ENCODE peak calls at places on chromosomes 13 and 19, in eight cellular contexts. M is neural crest cell, A is upper lobe of right lung, Y is WTC11, E is left ventricle myocardium inferior, T is GM10248, R is fibroblast of the aortic adventitia, I is activated B cell treated with CpG ODN at 0.5 μM for 24 hours. J is an unnamed sample.

GRCh38 chr13:96900992-96901391 is 93.3 kb downstream of the OXGR1 start:
- DNase-seq in T (no peak), R (no peak), A (no peak), I (no peak), M (no peak), E (no peak), Y (peak), J (no peak)

GRCh38 chr13:91286317-91286716 is 61.2 kb upstream of the MIR17HG start:
- DNase-seq in T (no peak), A (no peak), E (no peak), I (no peak), R (no peak), M (no peak), Y (no peak), J (no peak)

GRCh38 chr13:81171065-81171647 is 830.2 kb upstream of the SPRY2 start:
- DNase-seq in M (no peak), T (no peak), A (no peak), R (peak), E (no peak), Y (no peak), I (no peak), J (no peak)

GRCh38 chr13:49329831-49330545 is 82.3 kb downstream of the CDADC1 start:
- DNase-seq in E (no peak), I (no peak), M (no peak), T (no peak), R (no peak), A (no peak), Y (no peak), J (no peak)

GRCh38 chr13:31835932-31836331 is 96.6 kb downstream of the RXFP2 start:
- DNase-seq in R (peak), T (no peak), E (no peak), A (no peak), Y (no peak), M (no peak), I (no peak), J (no peak)

GRCh38 chr13:50386527-50387123 is 371.4 kb downstream of the KCNRG start:
- DNase-seq in M (no peak), R (peak), Y (peak), E (peak), T (no peak), A (no peak), I (no peak), J (no peak)

GRCh38 chr19:55674841-55675660 is at the start of gene EPN1:
- DNase-seq in Y (peak), E (peak), I (peak), A (peak), M (peak), R (peak), T (peak), J (peak)

GRCh38 chr19:49019242-49019932 is 2.5 kb upstream of the LHB start:
- DNase-seq in Y (peak), M (peak), T (peak), A (peak), I (peak), E (peak), R (no peak), J (peak)

GRCh38 chr19:5539431-5539833 is 28.3 kb downstream of the TINCR start:
- DNase-seq in E (peak), T (no peak), M (peak), Y (peak), R (no peak), A (no peak), I (no peak), J (no peak)

GRCh38 chr13:99585609-99586008 is 84.3 kb downstream of the TM9SF2 start:
- DNase-seq in A (no peak), E (no peak), I (no peak), M (no peak), R (peak), Y (no peak), T (no peak), J (no peak)

GRCh38 chr19:1904385-1905070 is 671 bp upstream of the ADAT3 start:
- DNase-seq in Y (peak), M (no peak), A (no peak), E (no peak), I (peak), R (peak), T (peak), J (no peak)

GRCh38 chr19:49116544-49116943 is 2.4 kb downstream of the LIN7B start:
- DNase-seq in M (no peak), Y (no peak), I (no peak), T (no peak), A (no peak), E (peak), R (no peak), J (no peak)

GRCh38 chr13:34941436-34941834 is 635 bp upstream of the NBEA start:
- DNase-seq in T (peak), I (no peak), E (no peak), M (no peak), Y (no peak), A (no peak), R (no peak), J (no peak)

GRCh38 chr13:98315466-98315865 is 138.4 kb upstream of the RNF113B start:
- DNase-seq in A (no peak), R (peak), I (no peak), Y (no peak), T (no peak), E (no peak), M (no peak), J (no peak)

GRCh38 chr19:38055040-38055439 is 148.0 kb downstream of the SIPA1L3 start:
- DNase-seq in E (no peak), I (no peak), R (no peak), M (no peak), Y (no peak), T (no peak), A (no peak), J (no peak)

DNA sequence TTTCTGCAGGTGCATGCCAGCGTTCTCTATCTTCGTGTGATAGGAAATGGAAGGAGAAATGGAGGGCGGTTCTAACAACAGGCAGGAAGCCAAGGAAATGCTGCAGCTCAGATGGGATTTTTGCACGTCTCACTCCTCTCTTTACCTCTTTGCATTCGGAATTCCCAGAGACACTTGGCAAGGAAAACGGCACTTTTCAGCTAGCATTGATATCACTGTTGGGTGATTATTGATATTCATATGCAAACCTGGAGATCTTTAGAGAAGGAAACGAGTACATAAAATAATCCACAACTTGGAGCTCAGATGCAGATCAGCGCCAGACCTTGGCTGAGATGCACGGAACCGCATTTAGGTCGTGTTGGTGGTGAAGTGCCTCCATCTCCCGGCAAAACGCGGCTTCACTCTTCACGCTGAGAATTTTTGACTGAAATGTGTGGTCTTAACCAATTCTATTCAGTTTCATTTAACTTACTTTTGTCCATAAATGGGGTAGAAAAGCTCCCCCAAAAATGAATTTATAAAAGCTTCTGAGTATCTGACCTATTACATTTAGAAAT is 77.2 kb upstream of the ARHGEF7 start:
- DNase-seq in M (no peak), R (peak), I (no peak), T (no peak), A (no peak), Y (no peak), E (no peak), J (no peak)
- TF ChIP-seq CTCF in M (no peak), R (peak), I (no peak), T (no peak), A (no peak), Y (no peak), E (no peak), J (no peak)

GRCh38 chr13:94345374-94346195 is 133.9 kb downstream of the DCT start:
- DNase-seq in E (no peak), M (no peak), R (peak), T (no peak), A (no peak), Y (no peak), I (no peak), J (no peak)
- TF ChIP-seq CTCF in E (peak), M (no peak), R (peak), T (no peak), A (no peak), Y (no peak), I (no peak), J (no peak)

DNA sequence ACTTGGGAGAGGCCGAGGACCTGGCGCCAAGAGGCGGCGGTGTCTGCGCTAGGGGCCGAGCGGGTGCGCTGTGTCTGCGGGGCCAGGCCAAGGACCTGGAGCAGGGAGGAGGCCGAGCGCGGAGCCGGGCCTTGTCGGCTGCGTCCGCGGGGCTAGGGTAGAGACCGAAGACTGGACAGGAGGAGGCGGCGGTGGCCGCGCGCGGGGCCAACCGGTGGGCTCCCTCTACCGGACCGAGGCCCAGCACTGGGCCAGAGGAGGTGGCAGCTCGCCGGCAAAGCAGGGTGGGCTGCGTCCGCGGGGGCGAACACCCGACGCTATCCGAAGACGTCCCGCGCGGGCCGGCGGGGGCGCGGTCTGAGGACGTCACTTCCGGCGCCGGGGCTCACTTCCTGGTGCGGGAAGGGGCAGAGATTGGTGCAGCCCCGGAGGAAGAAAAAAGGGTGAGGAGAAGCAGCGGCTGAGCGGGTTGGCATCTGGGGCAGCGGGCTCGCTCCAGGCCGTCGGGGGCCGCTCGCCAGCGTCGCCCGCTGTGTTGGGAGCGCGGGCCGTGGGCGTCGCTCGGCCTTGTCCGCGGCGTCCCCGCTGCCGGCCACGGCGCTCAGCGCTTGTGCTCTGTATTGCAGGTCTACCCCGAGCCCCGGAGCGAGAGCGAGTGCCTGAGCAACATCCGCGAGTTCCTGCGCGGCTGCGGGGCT is 38.3 kb downstream of the ARHGEF7 start:
- DNase-seq in M (peak), I (peak), Y (peak), E (peak), R (peak), A (peak), T (peak), J (peak)
- TF ChIP-seq CTCF in M (peak), I (no peak), Y (no peak), E (peak), R (peak), A (no peak), T (peak), J (no peak)

DNA sequence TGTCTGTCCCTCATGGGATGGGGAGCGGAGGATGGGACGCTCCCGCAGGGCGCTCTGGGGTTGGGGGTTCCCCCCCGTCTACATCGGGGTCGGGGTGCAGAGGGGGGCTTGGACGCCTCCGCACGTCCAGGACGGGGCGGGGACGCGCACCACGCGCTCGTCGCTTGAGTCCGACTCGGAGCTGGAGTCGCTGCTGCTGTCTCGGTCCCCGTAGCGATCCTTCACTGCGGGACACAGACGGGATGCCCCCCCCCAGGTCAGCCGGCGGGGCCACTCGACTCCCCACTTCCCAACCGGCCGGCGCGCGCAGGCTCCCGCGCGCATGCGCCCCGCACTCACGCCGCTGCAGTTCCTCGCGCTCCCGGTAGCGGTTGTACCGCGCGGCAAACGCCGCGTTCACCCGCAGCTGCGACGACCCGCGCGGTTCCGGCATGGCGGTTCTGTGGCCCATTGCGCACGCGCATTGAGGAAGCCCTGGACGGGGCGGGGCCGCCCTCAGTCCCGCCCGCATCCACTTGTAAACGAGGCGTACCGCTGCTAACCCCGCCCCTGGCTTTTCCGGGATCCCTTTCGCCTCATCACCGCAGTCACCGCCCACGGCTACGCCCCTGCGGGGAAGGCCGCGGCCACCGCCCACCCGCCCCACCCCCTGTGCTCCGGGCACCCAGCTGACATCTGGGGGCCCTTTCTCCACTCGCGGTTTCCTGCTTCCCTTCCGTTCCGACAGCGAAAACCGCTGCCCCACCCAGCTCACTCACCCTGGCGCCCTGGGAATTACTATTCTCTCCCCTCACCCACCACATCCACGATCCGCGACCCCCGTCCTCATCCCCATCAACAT is at the start of gene KRI1:
- DNase-seq in I (peak), R (peak), M (peak), A (peak), T (peak), Y (peak), E (peak), J (peak)
- TF ChIP-seq CTCF in I (no peak), R (peak), M (peak), A (peak), T (no peak), Y (no peak), E (peak), J (no peak)

GRCh38 chr19:27777726-27778125 is 1435.2 kb downstream of the UQCRFS1 start:
- DNase-seq in E (no peak), Y (no peak), I (no peak), R (no peak), A (no peak), T (no peak), M (no peak), J (no peak)
- TF ChIP-seq CTCF in E (peak), Y (no peak), I (no peak), R (peak), A (no peak), T (no peak), M (peak), J (no peak)

GRCh38 chr19:36213793-36214387 is 575 bp downstream of the ZNF565 start:
- DNase-seq in M (no peak), A (no peak), Y (no peak), I (no peak), T (no peak), E (no peak), R (no peak), J (no peak)

GRCh38 chr19:36210497-36210896 is 4.0 kb downstream of the ZNF565 start:
- DNase-seq in Y (no peak), I (no peak), A (no peak), R (no peak), T (no peak), M (no peak), E (no peak), J (no peak)

GRCh38 chr19:36212895-36213294 is 1.6 kb downstream of the ZNF565 start:
- DNase-seq in E (no peak), Y (no peak), T (no peak), I (no peak), A (no peak), R (no peak), M (no peak), J (no peak)

GRCh38 chr19:36215276-36216171 is 618 bp downstream of the ZNF146 start:
- DNase-seq in M (peak), I (no peak), Y (no peak), A (no peak), E (no peak), R (peak), T (peak), J (no peak)

GRCh38 chr19:36214388-36215275 is at the start of the genes ZNF146 and ZNF565:
- DNase-seq in I (peak), R (peak), Y (peak), A (peak), M (peak), T (peak), E (peak), J (peak)
- TF ChIP-seq CTCF in I (no peak), R (no peak), Y (no peak), A (no peak), M (no peak), T (no peak), E (peak), J (no peak)